ENCODE peak calls at places on chromosomes 7 and 10, in four cellular contexts. C, U, Z and N are unnamed samples.

GRCh38 chr10:95355241-95355779 is 64.5 kb upstream of the PDLIM1 start:
- DNase-seq in C (no peak), U (no peak), Z (peak; percentile 2), N (no peak)

GRCh38 chr7:25647872-25648271 is 419.6 kb upstream of the NPVF start:
- DNase-seq in C (no peak), U (no peak), Z (no peak), N (no peak)

GRCh38 chr10:113993489-113993932 is 50.2 kb upstream of the ADRB1 start:
- DNase-seq in C (no peak), U (no peak), Z (no peak), N (no peak)

GRCh38 chr10:90136731-90137316 is 435.4 kb downstream of the KIF20B start:
- DNase-seq in C (peak; percentile 24), U (no peak), Z (no peak), N (no peak)

GRCh38 chr10:43595739-43596298 is 10.4 kb upstream of the ZNF485 start:
- DNase-seq in C (peak; percentile 4), U (no peak), Z (no peak), N (no peak)

GRCh38 chr10:21343087-21343486 is 182.4 kb downstream of the SKIDA1 start:
- DNase-seq in C (no peak), U (no peak), Z (no peak), N (no peak)

GRCh38 chr10:100847440-100847839 is 65.3 kb upstream of the SLF2 start:
- DNase-seq in C (no peak), U (no peak), Z (no peak), N (no peak)

GRCh38 chr10:98858525-98858924 is 377.1 kb downstream of the HPSE2 start:
- DNase-seq in C (no peak), U (no peak), Z (no peak), N (no peak)

GRCh38 chr10:1374501-1374900 is 318.3 kb downstream of the WDR37 start:
- DNase-seq in C (no peak), U (no peak), Z (no peak), N (no peak)

GRCh38 chr7:142908290-142908689 is 22.7 kb upstream of the TRPV6 start:
- DNase-seq in C (no peak), U (no peak), Z (no peak), N (no peak)

GRCh38 chr7:36545291-36545690 is 155.6 kb downstream of the ANLN start:
- DNase-seq in C (no peak), U (no peak), Z (no peak), N (no peak)

GRCh38 chr7:80659120-80660055 is 20.9 kb downstream of the CD36 start:
- DNase-seq in C (peak; percentile 61), U (no peak), Z (peak; percentile 41), N (peak; percentile 7)

GRCh38 chr10:47048533-47048905 is 137.3 kb downstream of the PTPN20 start:
- DNase-seq in C (no peak), U (no peak), Z (no peak), N (no peak)

GRCh38 chr7:17706734-17707133 is 233.6 kb downstream of the SNX13 start:
- DNase-seq in C (peak; percentile 80), U (no peak), Z (peak; percentile 69), N (peak; percentile 18)

GRCh38 chr7:106622654-106623314 is 38.2 kb downstream of the CCDC71L start:
- DNase-seq in C (no peak), U (no peak), Z (no peak), N (no peak)

GRCh38 chr10:27815846-27816245 is 70.2 kb upstream of the MKX start:
- DNase-seq in C (no peak), U (no peak), Z (no peak), N (no peak)

GRCh38 chr7:78326189-78326588 is 527.6 kb downstream of the PHTF2 start:
- DNase-seq in C (no peak), U (no peak), Z (no peak), N (no peak)

GRCh38 chr10:31929986-31930675 is 1.5 kb upstream of the ARHGAP12 start:
- DNase-seq in C (peak; percentile 35), U (no peak), Z (no peak), N (no peak)

GRCh38 chr10:132869621-132870020 is 72.7 kb downstream of the CFAP46 start:
- DNase-seq in C (no peak), U (no peak), Z (no peak), N (no peak)

GRCh38 chr7:128168667-128169210 is 72.3 kb upstream of the LEP start:
- DNase-seq in C (peak; percentile 41), U (no peak), Z (no peak), N (peak; percentile 45)

GRCh38 chr7:36338256-36338655 is 51.4 kb upstream of the ANLN start:
- DNase-seq in C (no peak), U (no peak), Z (no peak), N (no peak)

GRCh38 chr7:118511146-118511545 is 286.6 kb downstream of the ANKRD7 start:
- DNase-seq in C (no peak), U (no peak), Z (no peak), N (no peak)

GRCh38 chr10:5890519-5890878 is 456 bp downstream of the FBH1 start:
- DNase-seq in C (peak; percentile 47), U (no peak), Z (no peak), N (no peak)

GRCh38 chr7:127844707-127845331 is 186.4 kb downstream of the LRRC4 start:
- DNase-seq in C (peak; percentile 73), U (no peak), Z (no peak), N (no peak)

GRCh38 chr10:128875030-128875744 is 591.9 kb upstream of the MGMT start:
- DNase-seq in C (no peak), U (no peak), Z (no peak), N (no peak)

GRCh38 chr7:36406156-36406555 is 16.5 kb downstream of the ANLN start:
- DNase-seq in C (peak; percentile 19), U (peak; percentile 33), Z (no peak), N (peak; percentile 21)

GRCh38 chr10:90920986-90921643 is at the start of gene ANKRD1:
- DNase-seq in C (peak; percentile 97), U (no peak), Z (no peak), N (no peak)

GRCh38 chr7:15326044-15326644 is 235.7 kb downstream of the AGMO start:
- DNase-seq in C (peak; percentile 77), U (no peak), Z (peak; percentile 40), N (peak; percentile 2)

GRCh38 chr7:11239311-11239710 is 265.6 kb downstream of the PHF14 start:
- DNase-seq in C (no peak), U (no peak), Z (no peak), N (no peak)

GRCh38 chr7:51187941-51188340 is 128.7 kb downstream of the COBL start:
- DNase-seq in C (peak; percentile 1), U (peak; percentile 43), Z (no peak), N (peak; percentile 33)

GRCh38 chr10:16944081-16944922 is 127.1 kb upstream of the RSU1 start:
- DNase-seq in C (peak; percentile 33), U (no peak), Z (no peak), N (no peak)

GRCh38 chr7:152462995-152463713 is 27.4 kb upstream of the KMT2C start:
- DNase-seq in C (peak; percentile 61), U (no peak), Z (peak; percentile 53), N (no peak)

GRCh38 chr7:143909863-143910262 is 7.9 kb upstream of the TCAF1 start:
- DNase-seq in C (no peak), U (no peak), Z (no peak), N (no peak)

GRCh38 chr7:116588641-116589594 is 64.1 kb downstream of the CAV1 start:
- DNase-seq in C (peak; percentile 85), U (no peak), Z (peak; percentile 65), N (peak; percentile 21)

GRCh38 chr7:96067321-96067720 is 254.6 kb downstream of the SLC25A13 start:
- DNase-seq in C (no peak), U (no peak), Z (no peak), N (no peak)

GRCh38 chr7:130721486-130722277 is 12.3 kb downstream of the KLF14 start:
- DNase-seq in C (peak; percentile 78), U (peak; percentile 70), Z (no peak), N (no peak)

GRCh38 chr10:70680899-70681730 is 8.8 kb downstream of the ADAMTS14 start:
- DNase-seq in C (no peak), U (no peak), Z (peak; percentile 84), N (no peak)

GRCh38 chr7:47782022-47782421 is 166.2 kb downstream of the PKD1L1 start:
- DNase-seq in C (no peak), U (no peak), Z (no peak), N (no peak)